ENCODE peak calls at places on chromosome 1, in seven cellular contexts. R is AG04450, Q is cardiac fibroblast, A is T-helper 2 cell, L is skeletal muscle cell, J is left colon, S is nephron progenitor cell. O is an unnamed sample.

GRCh38 chr1:20485527-20486456 is at the start of gene CAMK2N1:
- DNase-seq in R (no peak), Q (peak; percentile 67), A (no peak), L (no peak), J (peak; percentile 89), S (peak; percentile 71), O (peak; percentile 65)

GRCh38 chr1:91345395-91346005 is 59.1 kb downstream of the HFM1 start:
- DNase-seq in R (no peak), Q (no peak), A (no peak), L (no peak), J (no peak), S (no peak), O (no peak)

GRCh38 chr1:175152006-175152652 is 40.4 kb downstream of the KIAA0040 start:
- DNase-seq in R (no peak), Q (peak; percentile 49), A (peak; percentile 38), L (no peak), J (peak; percentile 68), S (peak; percentile 82), O (peak; percentile 85)

GRCh38 chr1:157134442-157134841 is 3.8 kb downstream of the ETV3 start:
- DNase-seq in R (no peak), Q (no peak), A (no peak), L (no peak), J (no peak), S (no peak), O (no peak)

GRCh38 chr1:12697406-12697805 is 18.5 kb upstream of the AADACL3 start:
- DNase-seq in R (no peak), Q (peak; percentile 16), A (no peak), L (no peak), J (no peak), S (no peak), O (no peak)

GRCh38 chr1:25990702-25991395 is 7.0 kb downstream of the PAFAH2 start:
- DNase-seq in R (no peak), Q (no peak), A (no peak), L (no peak), J (peak; percentile 15), S (no peak), O (no peak)

GRCh38 chr1:11531314-11531870 is 52.4 kb downstream of the DISP3 start:
- DNase-seq in R (no peak), Q (no peak), A (no peak), L (no peak), J (no peak), S (no peak), O (peak; percentile 14)

GRCh38 chr1:116826818-116827606 is 72.8 kb downstream of the CD2 start:
- DNase-seq in R (no peak), Q (peak; percentile 49), A (no peak), L (no peak), J (no peak), S (no peak), O (no peak)

GRCh38 chr1:82515650-82516049 is 714.9 kb downstream of the ADGRL2 start:
- DNase-seq in R (no peak), Q (peak; percentile 24), A (no peak), L (peak; percentile 83), J (no peak), S (no peak), O (no peak)

GRCh38 chr1:11383553-11384169 is 95.3 kb upstream of the DISP3 start:
- DNase-seq in R (no peak), Q (no peak), A (no peak), L (no peak), J (no peak), S (no peak), O (no peak)

O was measured in WTC11.